ENCODE peak calls at places on chromosomes 3 and 15, in eight cellular contexts. F is NCI-H1417; B is tibial artery; W is neural crest cell; I is fibroblast of the aortic adventitia; Q is KBM-7; Y is GM23338; J is naive thymus-derived CD4-positive, alpha-beta T cell. X is an unnamed sample.

GRCh38 chr3:31906182-31906581 is 74.9 kb downstream of the OSBPL10 start:
- DNase-seq in F (no peak), B (no peak), W (no peak), I (peak), Q (no peak), Y (no peak), J (no peak), X (no peak)

GRCh38 chr3:127546970-127547733 is 43.4 kb downstream of the TPRA1 start:
- DNase-seq in F (peak), B (no peak), W (no peak), I (no peak), Q (no peak), Y (peak), J (no peak), X (no peak)

GRCh38 chr3:153783106-153783505 is 338.1 kb upstream of the ARHGEF26 start:
- DNase-seq in F (no peak), B (no peak), W (no peak), I (peak), Q (no peak), Y (peak), J (no peak), X (no peak)

GRCh38 chr3:122797291-122797690 is 2.4 kb downstream of the SLC49A4 start:
- DNase-seq in F (no peak), B (no peak), W (no peak), I (peak), Q (no peak), Y (no peak), J (peak), X (no peak)

GRCh38 chr3:71299160-71299559 is 284.4 kb downstream of the FOXP1 start:
- DNase-seq in F (peak), B (no peak), W (no peak), I (no peak), Q (no peak), Y (no peak), J (peak), X (no peak)

GRCh38 chr3:38029400-38030125 is at the start of gene PLCD1:
- DNase-seq in F (no peak), B (peak), W (peak), I (peak), Q (no peak), Y (peak), J (no peak), X (peak)

GRCh38 chr3:80492162-80492561 is 724.4 kb upstream of the ROBO1 start:
- DNase-seq in F (no peak), B (no peak), W (no peak), I (no peak), Q (no peak), Y (no peak), J (no peak), X (no peak)

GRCh38 chr3:37480003-37480402 is 305.6 kb upstream of the LRRFIP2 start:
- DNase-seq in F (no peak), B (no peak), W (no peak), I (no peak), Q (no peak), Y (no peak), J (no peak), X (no peak)

GRCh38 chr15:87656373-87656772 is 600.2 kb downstream of the NTRK3 start:
- DNase-seq in F (no peak), B (no peak), W (no peak), I (no peak), Q (no peak), Y (no peak), J (no peak), X (no peak)

GRCh38 chr3:127652246-127652995 is 20.3 kb upstream of the ABTB1 start:
- DNase-seq in F (peak), B (peak), W (peak), I (peak), Q (peak), Y (peak), J (peak), X (no peak)